ENCODE peak calls at places on chromosome 1, in ten cellular contexts. U is OCI-LY7; Y is IMR-90; W is adrenal gland; M is upper lobe of left lung; V is cardiac muscle cell; D is left lung; Z is CD8-positive, alpha-beta T cell; K is upper lobe of right lung; B is heart left ventricle. A is an unnamed sample.

GRCh38 chr1:207867136-207868081 is 43.5 kb downstream of the CD34 start:
- DNase-seq in U (no peak), Y (no peak), W (peak; percentile 83), M (peak; percentile 76), V (no peak), D (no peak), Z (peak; percentile 26), K (peak; percentile 80), B (peak; percentile 77), A (peak; percentile 67)

GRCh38 chr1:34163792-34164509 is 1.1 kb downstream of the CSMD2 start:
- DNase-seq in U (no peak), Y (no peak), W (peak; percentile 36), M (peak; percentile 80), V (peak; percentile 57), D (no peak), Z (no peak), K (no peak), B (no peak), A (peak; percentile 49)

GRCh38 chr1:161736332-161736969 is 13.1 kb upstream of the DUSP12 start:
- DNase-seq in U (no peak), Y (peak; percentile 69), W (no peak), M (no peak), V (no peak), D (no peak), Z (no peak), K (no peak), B (no peak), A (no peak)

GRCh38 chr1:116971965-116972675 is 29.4 kb upstream of the CD101 start:
- DNase-seq in U (no peak), Y (no peak), W (no peak), M (no peak), V (no peak), D (no peak), Z (no peak), K (no peak), B (peak; percentile 55), A (no peak)

GRCh38 chr1:41480204-41481108 is 4.0 kb downstream of the EDN2 start:
- DNase-seq in U (no peak), Y (no peak), W (no peak), M (no peak), V (no peak), D (no peak), Z (no peak), K (no peak), B (peak; percentile 26), A (no peak)

GRCh38 chr1:9652379-9653194 is 1.1 kb downstream of the PIK3CD start:
- DNase-seq in U (peak; percentile 80), Y (peak; percentile 15), W (no peak), M (peak; percentile 90), V (no peak), D (no peak), Z (peak; percentile 74), K (peak; percentile 76), B (peak; percentile 30), A (peak; percentile 33)

GRCh38 chr1:65992160-65993046 is 199.7 kb downstream of the PDE4B start:
- DNase-seq in U (no peak), Y (no peak), W (no peak), M (no peak), V (peak; percentile 13), D (no peak), Z (no peak), K (no peak), B (no peak), A (no peak)

GRCh38 chr1:119711804-119712341 is at the start of gene PHGDH:
- DNase-seq in U (peak; percentile 86), Y (peak; percentile 90), W (peak; percentile 46), M (no peak), V (peak; percentile 80), D (peak; percentile 76), Z (peak; percentile 32), K (peak; percentile 83), B (peak; percentile 75), A (peak; percentile 63)

GRCh38 chr1:173453982-173454381 is 23.2 kb upstream of the PRDX6 start:
- DNase-seq in U (no peak), Y (peak; percentile 70), W (no peak), M (no peak), V (no peak), D (no peak), Z (no peak), K (no peak), B (no peak), A (no peak)

GRCh38 chr1:174965006-174965971 is 34.5 kb upstream of the CACYBP start:
- DNase-seq in U (peak; percentile 54), Y (peak; percentile 7), W (no peak), M (no peak), V (no peak), D (peak; percentile 46), Z (peak; percentile 29), K (no peak), B (no peak), A (no peak)
- H3K4me1 ChIP-seq in U (peaks cover 83% of the 10 kb centered on the region), Y (no peaks in the 10 kb centered on the region), W (peaks cover 53% of the 10 kb centered on the region), M (peaks cover 63% of the 10 kb centered on the region), V (no peaks in the 10 kb centered on the region), D (peaks cover 46% of the 10 kb centered on the region), Z (peaks cover 68% of the 10 kb centered on the region), K (peaks cover 60% of the 10 kb centered on the region), B (peaks cover 71% of the 10 kb centered on the region), A (peaks cover 25% of the 10 kb centered on the region)

GRCh38 chr1:228309548-228310067 is 97.0 kb downstream of the TRIM11 start:
- DNase-seq in U (no peak), Y (no peak), W (peak; percentile 12), M (no peak), V (no peak), D (peak; percentile 23), Z (no peak), K (peak; percentile 41), B (peak; percentile 14), A (no peak)

GRCh38 chr1:228307218-228308023 is 99.2 kb downstream of the TRIM11 start:
- DNase-seq in U (no peak), Y (no peak), W (peak; percentile 12), M (peak; percentile 65), V (no peak), D (peak; percentile 19), Z (no peak), K (peak; percentile 59), B (no peak), A (no peak)

GRCh38 chr1:228310162-228310792 is 96.4 kb downstream of the TRIM11 start:
- DNase-seq in U (no peak), Y (no peak), W (no peak), M (no peak), V (no peak), D (no peak), Z (no peak), K (no peak), B (no peak), A (no peak)

GRCh38 chr1:228308085-228308601 is 98.5 kb downstream of the TRIM11 start:
- DNase-seq in U (no peak), Y (no peak), W (peak; percentile 6), M (peak; percentile 55), V (no peak), D (peak; percentile 21), Z (no peak), K (peak; percentile 53), B (no peak), A (no peak)

GRCh38 chr1:228308628-228309547 is 97.7 kb downstream of the TRIM11 start:
- DNase-seq in U (no peak), Y (no peak), W (peak; percentile 8), M (peak; percentile 41), V (no peak), D (peak; percentile 24), Z (no peak), K (peak; percentile 52), B (no peak), A (peak; percentile 53)
- TF ChIP-seq CTCF in U (peak; percentile 40), Y (no peak), W (no peak), M (no peak), V (no peak), D (no peak), Z (no peak), K (no peak), B (no peak), A (no peak)

GRCh38 chr1:12622506-12622905 is 4.5 kb upstream of the DHRS3 start:
- DNase-seq in U (no peak), Y (no peak), W (no peak), M (no peak), V (no peak), D (no peak), Z (no peak), K (no peak), B (no peak), A (peak; percentile 26)

GRCh38 chr1:12620142-12620865 is 2.3 kb upstream of the DHRS3 start:
- DNase-seq in U (no peak), Y (no peak), W (no peak), M (no peak), V (no peak), D (no peak), Z (peak; percentile 15), K (no peak), B (no peak), A (no peak)

GRCh38 chr1:12620931-12621330 is 2.9 kb upstream of the DHRS3 start:
- DNase-seq in U (no peak), Y (no peak), W (no peak), M (no peak), V (no peak), D (no peak), Z (no peak), K (no peak), B (no peak), A (no peak)

GRCh38 chr1:12619396-12620141 is 1.6 kb upstream of the DHRS3 start:
- DNase-seq in U (peak; percentile 59), Y (peak; percentile 87), W (peak; percentile 91), M (peak; percentile 90), V (peak; percentile 93), D (peak; percentile 84), Z (peak; percentile 79), K (peak; percentile 90), B (peak; percentile 91), A (peak; percentile 86)

GRCh38 chr1:12621346-12622320 is 3.6 kb upstream of the DHRS3 start:
- DNase-seq in U (no peak), Y (no peak), W (no peak), M (no peak), V (no peak), D (no peak), Z (no peak), K (no peak), B (peak; percentile 63), A (no peak)
- H3K4me1 ChIP-seq in U (no peaks in the 10 kb centered on the region), Y (peaks cover 15% of the 10 kb centered on the region), W (peaks cover 28% of the 10 kb centered on the region), M (peaks cover 31% of the 10 kb centered on the region), V (no peaks in the 10 kb centered on the region), D (peaks cover 10% of the 10 kb centered on the region), Z (peaks cover 23% of the 10 kb centered on the region), K (peaks cover 17% of the 10 kb centered on the region), B (peaks cover 47% of the 10 kb centered on the region), A (peaks cover 31% of the 10 kb centered on the region)

GRCh38 chr1:46509414-46509813 is 19.8 kb downstream of the DMBX1 start:
- DNase-seq in U (no peak), Y (no peak), W (no peak), M (no peak), V (no peak), D (no peak), Z (no peak), K (no peak), B (no peak), A (no peak)

GRCh38 chr1:46510998-46511365 is 21.3 kb downstream of the DMBX1 start:
- DNase-seq in U (no peak), Y (no peak), W (no peak), M (no peak), V (no peak), D (no peak), Z (no peak), K (no peak), B (peak; percentile 10), A (peak; percentile 42)

GRCh38 chr1:46506470-46507219 is 17.0 kb downstream of the DMBX1 start:
- DNase-seq in U (no peak), Y (no peak), W (no peak), M (no peak), V (no peak), D (no peak), Z (no peak), K (no peak), B (no peak), A (peak; percentile 32)

GRCh38 chr1:46510341-46510997 is 20.8 kb downstream of the DMBX1 start:
- DNase-seq in U (no peak), Y (no peak), W (no peak), M (no peak), V (no peak), D (no peak), Z (no peak), K (no peak), B (peak; percentile 10), A (peak; percentile 26)

GRCh38 chr1:46508760-46509159 is 19.1 kb downstream of the DMBX1 start:
- DNase-seq in U (no peak), Y (peak; percentile 15), W (no peak), M (no peak), V (no peak), D (no peak), Z (no peak), K (no peak), B (peak; percentile 1), A (no peak)
- TF ChIP-seq CTCF in U (no peak), Y (no peak), W (no peak), M (no peak), V (no peak), D (no peak), Z (no peak), K (no peak), B (no peak), A (no peak)

A was measured in psoas muscle.